ENCODE peak calls at places on chromosomes 12 and 14, in five cellular contexts. C, Y, W, P and A are unnamed samples.
A peak's percentile ranks its signal among the peaks of the same experiment; 100 is the strongest.

GRCh38 chr12:40793471-40793870 is 101.2 kb downstream of the CNTN1 start:
- DNase-seq in C (no peak), Y (no peak), W (no peak), P (no peak), A (no peak)

GRCh38 chr12:47773062-47773857 is at the start of gene SLC48A1:
- DNase-seq in C (peak; percentile 97), Y (peak; percentile 80), W (peak; percentile 76), P (peak; percentile 60), A (no peak)

GRCh38 chr14:61510736-61511557 is 184.4 kb upstream of the HIF1A start:
- DNase-seq in C (no peak), Y (no peak), W (no peak), P (no peak), A (no peak)

GRCh38 chr14:103033744-103034143 is 23.6 kb downstream of the CDC42BPB start:
- DNase-seq in C (no peak), Y (no peak), W (peak; percentile 94), P (no peak), A (no peak)

GRCh38 chr14:69133206-69134125 is 19.5 kb downstream of the DCAF5 start:
- DNase-seq in C (peak; percentile 28), Y (no peak), W (peak; percentile 54), P (no peak), A (no peak)

GRCh38 chr12:45946435-45946834 is 43.9 kb downstream of the SCAF11 start:
- DNase-seq in C (no peak), Y (no peak), W (no peak), P (no peak), A (no peak)

GRCh38 chr14:24428628-24429394 is 657 bp downstream of the CBLN3 start:
- DNase-seq in C (no peak), Y (no peak), W (no peak), P (no peak), A (no peak)

GRCh38 chr14:100988956-100989355 is 85.4 kb upstream of the RTL1 start:
- DNase-seq in C (no peak), Y (no peak), W (no peak), P (no peak), A (no peak)

GRCh38 chr12:124720687-124721500 is 142.8 kb downstream of the SCARB1 start:
- DNase-seq in C (peak; percentile 83), Y (peak; percentile 66), W (peak; percentile 64), P (peak; percentile 59), A (no peak)

GRCh38 chr12:48105321-48105866 is 485 bp downstream of the SENP1 start:
- DNase-seq in C (no peak), Y (no peak), W (peak; percentile 27), P (no peak), A (no peak)

GRCh38 chr14:94110552-94111181 is at the start of gene IFI27:
- DNase-seq in C (no peak), Y (peak; percentile 41), W (peak; percentile 24), P (peak; percentile 88), A (no peak)

GRCh38 chr14:29705801-29706200 is 221.8 kb downstream of the PRKD1 start:
- DNase-seq in C (no peak), Y (no peak), W (no peak), P (no peak), A (no peak)
- H3K9me3 ChIP-seq in C (no peaks in the 10 kb centered on the region), Y (peaks cover 6% of the 10 kb centered on the region), W (no peaks in the 10 kb centered on the region), P (no peaks in the 10 kb centered on the region), A (no peaks in the 10 kb centered on the region)

GRCh38 chr12:53197011-53197640 is 9.9 kb downstream of the ITGB7 start:
- DNase-seq in C (no peak), Y (no peak), W (no peak), P (no peak), A (no peak)

GRCh38 chr12:53200107-53200457 is 7.0 kb downstream of the ITGB7 start:
- DNase-seq in C (no peak), Y (no peak), W (no peak), P (no peak), A (no peak)

GRCh38 chr12:53199700-53200099 is 7.4 kb downstream of the ITGB7 start:
- DNase-seq in C (no peak), Y (no peak), W (no peak), P (no peak), A (no peak)

GRCh38 chr12:53200458-53201169 is 6.4 kb downstream of the ITGB7 start:
- DNase-seq in C (no peak), Y (no peak), W (no peak), P (no peak), A (no peak)

GRCh38 chr12:53198470-53199110 is 8.5 kb downstream of the ITGB7 start:
- DNase-seq in C (no peak), Y (no peak), W (no peak), P (no peak), A (no peak)
- H3K4me1 ChIP-seq in C (no peaks in the 10 kb centered on the region), Y (peaks cover 16% of the 10 kb centered on the region), W (peaks cover 10% of the 10 kb centered on the region), P (peaks cover 7% of the 10 kb centered on the region), A (peaks cover 9% of the 10 kb centered on the region)

GRCh38 chr14:34571771-34572170 is 32.3 kb upstream of the EAPP start:
- DNase-seq in C (no peak), Y (no peak), W (no peak), P (no peak), A (no peak)
- H3K36me3 ChIP-seq in C (peaks cover 75% of the 10 kb centered on the region), Y (peaks cover 98% of the 10 kb centered on the region), W (peaks cover 21% of the 10 kb centered on the region), P (peaks cover 7% of the 10 kb centered on the region), A (peaks cover 73% of the 10 kb centered on the region)

DNA sequence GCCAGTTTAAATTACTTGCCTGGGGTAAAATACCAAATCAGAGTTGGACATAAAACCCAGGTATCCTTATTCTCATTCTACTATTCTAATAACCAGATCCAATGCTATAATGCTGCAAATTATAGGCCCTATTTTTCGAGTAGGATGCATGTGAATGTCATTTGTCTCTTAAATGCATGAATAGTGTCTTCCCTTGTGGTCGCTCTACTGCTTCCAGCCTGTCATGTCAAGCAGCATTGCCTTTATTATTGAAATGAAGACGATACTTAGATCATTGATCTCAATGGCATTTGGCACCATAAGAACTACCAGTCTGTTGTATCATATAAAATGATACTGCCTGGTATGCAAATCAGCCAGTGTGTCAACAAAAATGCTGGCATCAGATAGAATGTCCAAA is 649.1 kb downstream of the DIO2 start:
- DNase-seq in C (no peak), Y (no peak), W (no peak), P (no peak), A (no peak)
- H3K9me3 ChIP-seq in C (no peaks in the 10 kb centered on the region), Y (no peaks in the 10 kb centered on the region), W (no peaks in the 10 kb centered on the region), P (no peaks in the 10 kb centered on the region), A (no peaks in the 10 kb centered on the region)

GRCh38 chr14:99562848-99563748 is 40.9 kb downstream of the CCDC85C start:
- DNase-seq in C (peak; percentile 84), Y (peak; percentile 82), W (peak; percentile 87), P (peak; percentile 79), A (peak; percentile 84)

GRCh38 chr14:99560946-99561683 is 42.9 kb downstream of the CCDC85C start:
- DNase-seq in C (peak; percentile 75), Y (peak; percentile 64), W (peak; percentile 52), P (no peak), A (no peak)

GRCh38 chr14:99560403-99560802 is 43.6 kb downstream of the CCDC85C start:
- DNase-seq in C (no peak), Y (no peak), W (no peak), P (no peak), A (no peak)

GRCh38 chr14:99563749-99564129 is 40.3 kb downstream of the CCDC85C start:
- DNase-seq in C (no peak), Y (no peak), W (no peak), P (no peak), A (no peak)

DNA sequence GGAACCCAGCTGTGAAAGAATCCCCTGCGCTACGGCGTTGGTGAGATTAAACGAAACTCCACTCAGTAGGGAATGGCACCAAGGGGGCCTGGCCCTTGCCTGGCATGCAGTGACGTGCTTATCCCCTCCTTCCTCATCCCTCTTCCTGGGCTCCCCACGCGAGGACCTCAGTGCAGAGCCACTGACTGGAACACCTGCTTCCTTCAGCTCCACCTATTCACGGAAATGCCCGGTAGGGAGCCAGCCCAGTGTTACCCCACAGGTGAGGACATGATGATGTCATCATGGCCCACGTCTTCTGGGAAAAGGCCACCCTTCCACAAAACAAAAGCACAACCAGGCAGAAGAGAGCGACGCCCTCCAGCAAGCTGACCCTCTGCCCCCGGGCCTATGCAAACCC is 42.2 kb downstream of the CCDC85C start:
- DNase-seq in C (no peak), Y (no peak), W (no peak), P (no peak), A (no peak)
- H3K4me1 ChIP-seq in C (peaks cover 85% of the 10 kb centered on the region), Y (peaks cover 70% of the 10 kb centered on the region), W (peaks cover 50% of the 10 kb centered on the region), P (peaks cover 53% of the 10 kb centered on the region), A (peaks cover 24% of the 10 kb centered on the region)